ENCODE peak calls at places on chromosomes 5 and 9, in seven cellular contexts. P is astrocyte of the spinal cord, A is lower lobe of right lung, S is hepatocyte, O is WERI-Rb-1, L is IMR-90, E is neural crest cell. R is an unnamed sample.

GRCh38 chr9:132231019-132231701 is 69.3 kb downstream of the NTNG2 start:
- DNase-seq in E (no peak), L (no peak), P (no peak), O (peak), A (no peak), S (no peak), R (no peak)

GRCh38 chr9:130960522-130961378 is 21.7 kb upstream of the FIBCD1 start:
- DNase-seq in E (no peak), P (no peak), O (no peak), A (no peak), S (no peak), L (no peak), R (no peak)

GRCh38 chr9:131692612-131692976 is 47.3 kb downstream of the RAPGEF1 start:
- DNase-seq in A (no peak), P (no peak), E (no peak), L (no peak), S (no peak), O (no peak), R (no peak)

GRCh38 chr9:99445377-99445891 is 223.4 kb downstream of the SEC61B start:
- DNase-seq in A (no peak), L (peak), E (no peak), P (peak), O (no peak), S (peak), R (peak)

GRCh38 chr5:173582198-173583092 is 34.0 kb downstream of the BOD1 start:
- DNase-seq in E (no peak), O (no peak), L (peak), A (no peak), S (no peak), P (no peak), R (peak)

GRCh38 chr5:1324719-1325190 is 20.1 kb downstream of the CLPTM1L start:
- DNase-seq in O (peak), L (no peak), A (no peak), E (no peak), P (no peak), S (no peak), R (no peak)

GRCh38 chr9:132497731-132498130 is 84.7 kb upstream of the BARHL1 start:
- DNase-seq in O (no peak), L (no peak), S (no peak), P (no peak), E (no peak), A (no peak), R (no peak)

GRCh38 chr9:123544007-123544827 is 188.2 kb downstream of the CRB2 start:
- DNase-seq in A (no peak), P (peak), S (peak), O (peak), L (peak), E (peak), R (peak)

GRCh38 chr5:77563475-77563874 is 71.4 kb upstream of the WDR41 start:
- DNase-seq in S (no peak), P (no peak), A (no peak), E (no peak), O (no peak), L (no peak), R (no peak)

GRCh38 chr9:73030370-73031039 is 77.7 kb upstream of the ALDH1A1 start:
- DNase-seq in O (no peak), S (no peak), P (no peak), E (no peak), L (no peak), A (no peak), R (no peak)

GRCh38 chr5:35470866-35471265 is 146.8 kb upstream of the SPEF2 start:
- DNase-seq in S (peak), L (peak), P (peak), O (no peak), E (no peak), A (no peak), R (peak)

GRCh38 chr5:169411016-169411788 is 110.3 kb upstream of the SLIT3 start:
- DNase-seq in P (no peak), L (no peak), E (no peak), A (no peak), S (no peak), O (no peak), R (no peak)

GRCh38 chr5:140549237-140550144 is 2.0 kb downstream of the EIF4EBP3 start:
- DNase-seq in E (no peak), O (no peak), L (peak), S (peak), P (no peak), A (no peak), R (peak)

GRCh38 chr9:136488247-136489214 is 5.7 kb upstream of the SEC16A start:
- DNase-seq in L (peak), S (peak), P (peak), A (peak), O (peak), E (peak), R (peak)

GRCh38 chr5:150434502-150434901 is 15.0 kb downstream of the RPS14 start:
- DNase-seq in A (no peak), S (peak), E (no peak), L (peak), P (peak), O (peak), R (peak)

GRCh38 chr5:154189256-154189818 is 1.2 kb upstream of the GALNT10 start:
- DNase-seq in S (no peak), A (peak), P (peak), L (no peak), E (no peak), O (no peak), R (no peak)

GRCh38 chr9:99353408-99353807 is 131.3 kb downstream of the SEC61B start:
- DNase-seq in O (no peak), L (peak), P (peak), S (no peak), A (no peak), E (no peak), R (peak)

GRCh38 chr9:6226696-6227095 is 11.1 kb downstream of the IL33 start:
- DNase-seq in A (no peak), L (peak), O (no peak), E (no peak), S (no peak), P (peak), R (peak)

GRCh38 chr9:110559869-110560268 is 19.7 kb downstream of the SVEP1 start:
- DNase-seq in L (peak), S (no peak), P (no peak), O (no peak), A (no peak), E (no peak), R (peak)
- TF ChIP-seq CTCF in L (no peak), S (no peak), P (no peak), O (no peak), A (no peak), E (no peak), R (no peak)

GRCh38 chr5:57710126-57710525 is 227.5 kb upstream of the ACTBL2 start:
- DNase-seq in O (no peak), L (peak), E (no peak), P (no peak), S (no peak), A (no peak), R (no peak)

GRCh38 chr5:57703726-57704125 is 221.1 kb upstream of the ACTBL2 start:
- DNase-seq in A (no peak), E (no peak), P (no peak), L (no peak), S (no peak), O (no peak), R (no peak)

GRCh38 chr5:57700484-57700883 is 217.9 kb upstream of the ACTBL2 start:
- DNase-seq in A (no peak), S (no peak), P (no peak), L (no peak), O (no peak), E (no peak), R (no peak)

GRCh38 chr5:57700072-57700471 is 217.5 kb upstream of the ACTBL2 start:
- DNase-seq in S (no peak), P (no peak), L (no peak), O (no peak), E (no peak), A (no peak), R (no peak)

GRCh38 chr5:57705769-57706168 is 223.2 kb upstream of the ACTBL2 start:
- DNase-seq in S (no peak), E (no peak), A (no peak), P (no peak), L (no peak), O (no peak), R (no peak)
- TF ChIP-seq CTCF in S (no peak), E (no peak), A (no peak), P (no peak), L (no peak), O (no peak), R (no peak)

DNA sequence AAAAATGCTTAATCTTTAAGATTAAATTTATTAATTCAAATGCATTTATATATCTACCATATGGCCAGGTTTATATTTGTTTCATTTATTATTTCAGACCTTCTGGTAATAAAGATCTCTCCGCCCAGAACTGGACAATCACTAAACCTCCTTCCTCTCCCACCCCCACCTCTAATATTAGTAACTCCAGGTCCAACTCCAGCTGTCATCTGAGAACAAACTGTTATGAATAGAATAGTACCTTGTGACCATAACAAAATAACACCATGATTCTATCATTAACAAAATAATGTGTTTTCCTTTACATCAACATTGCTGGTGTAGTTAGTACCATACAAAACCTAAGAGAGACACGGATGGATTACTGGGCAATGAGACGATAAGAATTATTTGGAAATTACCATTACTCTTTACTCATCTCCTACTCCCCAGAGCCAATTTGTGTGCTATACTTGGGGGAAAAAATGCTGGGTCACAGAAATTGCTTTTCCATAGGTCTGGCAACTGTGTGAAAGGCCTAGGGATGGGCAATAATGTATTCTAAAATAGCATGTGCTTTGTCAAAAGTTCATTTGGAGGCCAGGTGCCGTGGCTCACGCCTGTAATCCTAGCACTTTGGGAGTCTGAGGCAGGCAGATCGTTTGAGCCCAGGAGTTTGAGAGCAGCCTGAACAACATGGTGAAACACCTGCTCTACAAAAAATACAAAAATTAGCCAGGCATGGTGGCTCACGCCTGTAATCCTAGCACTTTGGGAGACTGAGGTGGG is 186.1 kb downstream of the ENC1 start:
- DNase-seq in P (no peak), E (no peak), O (no peak), S (no peak), L (no peak), A (no peak), R (no peak)
- TF ChIP-seq CTCF in P (no peak), E (no peak), O (no peak), S (no peak), L (no peak), A (no peak), R (no peak)

DNA sequence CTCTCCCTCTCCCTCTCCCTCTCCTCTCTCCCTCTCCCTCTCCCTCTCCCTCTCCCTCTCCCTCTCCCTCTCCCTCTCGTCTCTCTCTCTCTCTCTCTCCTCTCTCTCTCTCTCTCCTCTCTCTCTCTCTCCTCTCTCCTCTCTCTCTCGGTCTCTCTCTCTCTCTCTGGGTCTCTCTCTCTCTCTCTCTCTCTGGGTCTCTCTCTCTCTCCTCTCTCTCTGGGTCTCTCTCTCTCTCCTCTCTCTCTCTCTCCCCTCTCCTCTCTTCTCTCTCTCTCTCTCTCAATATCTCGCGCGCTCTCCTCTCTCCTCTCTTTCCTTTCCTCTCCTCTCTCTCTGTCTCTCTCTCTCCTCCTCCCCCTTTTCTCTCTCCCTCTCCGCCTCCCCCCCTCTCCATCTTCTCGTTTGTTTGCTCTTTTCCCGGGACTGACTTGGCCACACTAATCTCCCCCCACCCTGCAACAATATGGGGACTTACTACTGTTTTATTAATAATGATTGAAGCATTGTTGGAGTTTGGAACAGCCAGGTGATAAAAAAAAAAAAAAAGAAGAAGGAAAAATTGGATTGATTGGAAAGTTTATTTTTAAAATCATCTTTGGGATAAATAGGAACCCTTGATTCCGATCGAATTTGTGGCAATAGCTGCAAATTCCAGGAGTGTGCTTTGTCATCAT is 857 bp upstream of the NR2F1-AS1 start:
- DNase-seq in E (no peak), S (no peak), O (no peak), P (peak), L (peak), A (no peak), R (peak)
- TF ChIP-seq CTCF in E (no peak), S (no peak), O (no peak), P (no peak), L (no peak), A (no peak), R (no peak)

GRCh38 chr9:128296340-128297220 is 20.5 kb downstream of the SWI5 start:
- DNase-seq in E (no peak), P (no peak), S (peak), A (no peak), O (no peak), L (peak), R (no peak)
- TF ChIP-seq CTCF in E (no peak), P (no peak), S (no peak), A (no peak), O (no peak), L (no peak), R (no peak)

DNA sequence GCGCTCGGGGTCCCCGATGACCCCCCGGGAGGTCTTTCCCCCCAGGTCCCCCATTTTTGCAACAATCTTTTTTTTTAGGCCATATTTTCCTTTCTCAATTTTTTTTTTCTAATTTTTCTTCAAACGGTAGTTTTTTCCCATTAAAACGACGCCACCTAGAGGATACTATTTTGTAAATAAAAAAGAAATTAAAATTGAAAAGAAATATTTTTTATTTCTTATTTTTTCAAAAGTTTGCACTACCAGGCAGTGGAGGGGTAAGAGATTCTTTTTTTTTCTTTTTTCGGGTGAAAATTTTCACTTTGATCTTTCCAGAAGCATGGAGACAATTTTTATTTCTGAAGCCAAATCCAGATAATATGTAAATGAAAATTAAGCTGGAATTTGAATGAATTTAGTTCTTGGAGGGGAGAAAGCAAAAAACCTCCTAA is 712 bp downstream of the ZNF618 start:
- DNase-seq in O (no peak), L (peak), S (peak), P (peak), A (no peak), E (no peak), R (peak)
- TF ChIP-seq CTCF in O (no peak), L (peak), S (peak), P (peak), A (peak), E (peak), R (peak)